ENCODE peak calls at places on chromosome 15, in six cellular contexts. V is ascending aorta; H is naive thymus-derived CD4-positive, alpha-beta T cell; S is astrocyte; Z is AG04450; K is heart left ventricle. J is an unnamed sample.

GRCh38 chr15:38991126-38991525 is 426.5 kb upstream of the RASGRP1 start:
- DNase-seq in K (no peak), S (peak; percentile 42), Z (no peak), V (no peak), H (no peak), J (no peak)

GRCh38 chr15:85394552-85395333 is 14.3 kb downstream of the AKAP13 start:
- DNase-seq in K (no peak), V (no peak), H (no peak), Z (no peak), S (no peak), J (no peak)

GRCh38 chr15:60962087-60962486 is 267.0 kb downstream of the RORA start:
- DNase-seq in S (no peak), H (no peak), V (no peak), K (no peak), Z (no peak), J (no peak)

GRCh38 chr15:71366926-71367325 is 251.7 kb downstream of the THSD4 start:
- DNase-seq in V (no peak), Z (no peak), H (no peak), S (peak; percentile 12), K (no peak), J (no peak)

GRCh38 chr15:72827216-72827615 is 43.7 kb upstream of the ADPGK start:
- DNase-seq in K (no peak), S (no peak), H (no peak), V (no peak), Z (no peak), J (no peak)

GRCh38 chr15:59062985-59063384 is 42.0 kb upstream of the CCNB2 start:
- DNase-seq in V (no peak), K (no peak), Z (no peak), H (no peak), S (no peak), J (no peak)

GRCh38 chr15:98391568-98391967 is 256.8 kb upstream of the IGF1R start:
- DNase-seq in V (no peak), Z (no peak), S (no peak), K (no peak), H (no peak), J (no peak)

GRCh38 chr15:85778107-85778776 is 16.5 kb downstream of the KLHL25 start:
- DNase-seq in Z (no peak), S (no peak), H (no peak), K (peak; percentile 63), V (no peak), J (no peak)

GRCh38 chr15:60580068-60580467 is 101.1 kb upstream of the ICE2 start:
- DNase-seq in Z (no peak), V (no peak), H (no peak), S (no peak), K (no peak), J (no peak)

GRCh38 chr15:76139368-76140068 is 79.7 kb downstream of the TMEM266 start:
- DNase-seq in K (peak; percentile 63), S (peak; percentile 18), H (peak; percentile 38), V (peak; percentile 86), Z (peak; percentile 39), J (peak; percentile 71)

GRCh38 chr15:41772720-41773331 is 1.5 kb upstream of the MAPKBP1 start:
- DNase-seq in K (peak; percentile 40), Z (peak; percentile 63), H (peak; percentile 56), S (peak; percentile 49), V (peak; percentile 76), J (peak; percentile 63)

GRCh38 chr15:28984421-28985375 is 98.9 kb downstream of the APBA2 start:
- DNase-seq in K (no peak), H (no peak), S (peak; percentile 64), V (no peak), Z (peak; percentile 32), J (no peak)

GRCh38 chr15:101121511-101122090 is 130.2 kb downstream of the CHSY1 start:
- DNase-seq in Z (no peak), H (no peak), S (peak; percentile 53), K (peak; percentile 89), V (peak; percentile 85), J (no peak)

GRCh38 chr15:63832620-63833245 is 1.0 kb downstream of the HERC1 start:
- DNase-seq in Z (no peak), S (no peak), K (no peak), V (no peak), H (peak; percentile 11), J (no peak)

GRCh38 chr15:59291214-59291551 is 81.5 kb downstream of the MYO1E start:
- DNase-seq in V (no peak), Z (no peak), H (no peak), S (no peak), K (no peak), J (no peak)

GRCh38 chr15:48177383-48177874 is 666 bp downstream of the MYEF2 start:
- DNase-seq in H (peak; percentile 14), S (peak; percentile 64), Z (no peak), V (no peak), K (no peak), J (no peak)

GRCh38 chr15:65066635-65067333 is 1.0 kb downstream of the RASL12 start:
- DNase-seq in Z (no peak), H (no peak), V (peak; percentile 89), K (no peak), S (no peak), J (no peak)
- H3K4me3 ChIP-seq in Z (peak overlapping the region; percentile 53), H (no peak overlapping the region), V (peak overlapping the region; percentile 56), K (peak overlapping the region; percentile 59), S (no peak overlapping the region), J (peak overlapping the region; percentile 41)

GRCh38 chr15:68726246-68726645 is 94.4 kb downstream of the ANP32A start:
- DNase-seq in Z (no peak), K (no peak), V (no peak), H (no peak), S (no peak), J (no peak)
- H3K4me3 ChIP-seq in Z (no peak overlapping the region), K (no peak overlapping the region), V (no peak overlapping the region), H (no peak overlapping the region), S (no peak overlapping the region), J (no peak overlapping the region)

GRCh38 chr15:33852094-33852493 is 116.2 kb upstream of the CHRM5 start:
- DNase-seq in K (no peak), Z (no peak), S (peak; percentile 30), H (no peak), V (no peak), J (no peak)
- H3K4me3 ChIP-seq in K (no peak overlapping the region), Z (no peak overlapping the region), S (no peak overlapping the region), H (no peak overlapping the region), V (no peak overlapping the region), J (no peak overlapping the region)

GRCh38 chr15:68203486-68203885 is 1.6 kb downstream of the CALML4 start:
- DNase-seq in V (peak; percentile 59), S (no peak), K (no peak), Z (no peak), H (no peak), J (no peak)
- H3K4me3 ChIP-seq in V (no peak overlapping the region), S (no peak overlapping the region), K (no peak overlapping the region), Z (no peak overlapping the region), H (no peak overlapping the region), J (no peak overlapping the region)

DNA sequence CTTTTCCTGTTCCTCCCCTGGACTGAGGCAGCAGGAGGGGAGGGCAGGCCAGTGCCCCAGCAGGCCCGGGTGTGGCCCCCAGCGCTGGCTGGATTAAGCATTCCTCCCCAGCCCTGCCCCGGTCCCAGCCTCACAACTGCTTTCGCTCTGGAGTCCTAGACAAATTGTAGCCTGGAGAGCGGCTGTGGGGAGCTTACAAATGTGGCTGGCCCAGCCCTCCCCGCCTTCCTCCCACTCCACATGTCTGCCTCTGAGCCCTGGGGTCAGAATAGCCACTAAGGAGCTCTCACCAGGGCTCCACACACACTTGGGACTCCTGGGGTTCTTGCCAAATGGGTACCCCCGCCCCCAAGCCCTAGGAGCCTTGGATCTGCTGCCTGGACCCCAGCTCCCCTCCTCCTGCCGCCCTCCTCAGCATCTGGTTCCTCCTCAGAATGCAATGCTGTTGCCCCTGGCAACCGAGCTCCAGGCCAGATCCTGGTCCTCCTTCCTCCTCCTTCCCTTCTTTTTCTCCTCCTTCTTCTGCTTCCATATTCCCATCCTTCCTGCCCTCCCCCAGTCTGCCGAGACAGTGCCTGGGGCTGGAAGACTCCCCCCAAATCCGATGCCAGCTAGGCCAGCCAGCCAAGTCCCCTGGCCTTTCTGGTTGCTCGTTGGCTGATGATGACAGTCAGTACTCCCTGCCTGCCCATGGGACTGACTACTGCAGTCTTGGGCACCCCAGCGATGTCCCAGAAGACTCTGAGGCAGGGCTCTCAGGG is 91.1 kb downstream of the LINGO1 start:
- DNase-seq in V (no peak), Z (no peak), H (no peak), S (no peak), K (no peak), J (no peak)
- H3K4me3 ChIP-seq in V (no peak overlapping the region), Z (no peak overlapping the region), H (no peak overlapping the region), S (no peak overlapping the region), K (no peak overlapping the region), J (no peak overlapping the region)

GRCh38 chr15:34987623-34987981 is 485 bp downstream of the ZNF770 start:
- DNase-seq in S (no peak), K (no peak), V (no peak), H (no peak), Z (no peak), J (no peak)
- H3K4me3 ChIP-seq in S (peak overlapping the region; percentile 91), K (peak overlapping the region; percentile 89), V (peak overlapping the region; percentile 71), H (peak overlapping the region; percentile 99), Z (peak overlapping the region; percentile 93), J (peak overlapping the region; percentile 90)

DNA sequence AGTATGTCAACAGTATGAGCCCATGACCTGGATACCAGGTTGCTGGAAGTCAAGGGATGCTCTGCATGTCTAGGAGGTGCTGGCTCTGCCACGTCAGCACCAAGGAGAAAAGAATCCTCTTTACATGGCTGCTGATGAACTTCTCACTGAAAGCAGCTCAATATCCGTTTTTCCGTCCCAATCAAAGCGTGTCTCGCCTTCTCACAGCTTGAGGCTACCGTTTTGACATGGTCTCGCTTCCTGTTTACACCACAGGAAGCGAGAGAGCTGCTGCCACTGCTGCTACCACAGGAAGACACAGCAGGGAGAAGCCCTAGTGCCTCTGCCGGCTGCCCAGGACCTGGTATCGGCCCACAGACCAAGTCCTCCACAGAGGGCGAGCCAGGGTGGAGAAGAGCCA is 27.3 kb downstream of the STARD5 start:
- DNase-seq in Z (no peak), V (peak; percentile 81), H (peak; percentile 81), S (no peak), K (peak; percentile 50), J (no peak)
- H3K4me3 ChIP-seq in Z (no peak overlapping the region), V (no peak overlapping the region), H (peak overlapping the region; percentile 74), S (no peak overlapping the region), K (peak overlapping the region; percentile 34), J (no peak overlapping the region)

DNA sequence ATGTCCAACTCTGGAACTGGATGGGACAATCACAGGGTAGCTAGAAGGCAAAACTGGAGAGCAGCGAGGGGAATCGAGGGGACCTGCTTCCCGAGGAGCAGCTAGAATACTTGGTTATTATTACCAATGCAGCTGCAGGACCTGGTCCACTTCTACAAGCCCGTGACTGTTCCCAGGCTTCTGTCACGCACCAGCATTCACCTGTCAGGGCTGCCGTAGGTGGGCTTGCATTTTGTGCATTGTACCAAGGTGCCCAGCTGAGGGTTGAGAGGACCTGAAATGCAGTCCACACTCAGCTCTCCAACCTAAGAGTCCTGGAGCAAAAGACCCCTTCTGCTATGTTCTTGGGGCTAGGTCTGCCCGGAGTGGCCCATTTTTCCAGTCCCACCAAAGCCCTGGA is 2.3 kb downstream of the SEMA4B start:
- DNase-seq in S (no peak), Z (no peak), V (no peak), H (no peak), K (no peak), J (no peak)
- H3K4me3 ChIP-seq in S (no peak overlapping the region), Z (no peak overlapping the region), V (no peak overlapping the region), H (no peak overlapping the region), K (no peak overlapping the region), J (no peak overlapping the region)